ENCODE peak calls at places on chromosomes 13 and 19, in five cellular contexts. One of them, this sample, is unnamed.

GRCh38 chr13:83453300-83453699 is 429.0 kb downstream of the SLITRK1 start:
- DNase-seq in activated T-cell treated with anti-CD3 and anti-CD28 coated beads, Interleukin-2, amount 50 U/mL, for 72 hours: no peak
- DNase-seq in NCI-H460: no peak
- DNase-seq in KBM-7: no peak
- DNase-seq in CD8-positive, alpha-beta T cell: no peak
- DNase-seq in this sample: no peak

GRCh38 chr13:104431895-104432294 is 1365.7 kb upstream of the SLC10A2 start:
- DNase-seq in KBM-7: no peak
- DNase-seq in NCI-H460: no peak
- DNase-seq in activated T-cell treated with anti-CD3 and anti-CD28 coated beads, Interleukin-2, amount 50 U/mL, for 72 hours: no peak
- DNase-seq in CD8-positive, alpha-beta T cell: no peak
- DNase-seq in this sample: no peak

GRCh38 chr13:104422668-104423067 is 1356.5 kb upstream of the SLC10A2 start:
- DNase-seq in KBM-7: no peak
- DNase-seq in CD8-positive, alpha-beta T cell: no peak
- DNase-seq in NCI-H460: no peak
- DNase-seq in activated T-cell treated with anti-CD3 and anti-CD28 coated beads, Interleukin-2, amount 50 U/mL, for 72 hours: no peak
- DNase-seq in this sample: no peak

GRCh38 chr19:32876919-32877285 is 7.3 kb upstream of the SLC7A9 start:
- DNase-seq in activated T-cell treated with anti-CD3 and anti-CD28 coated beads, Interleukin-2, amount 50 U/mL, for 72 hours: no peak
- DNase-seq in NCI-H460: no peak
- DNase-seq in KBM-7: no peak
- DNase-seq in CD8-positive, alpha-beta T cell: no peak
- DNase-seq in this sample: no peak

GRCh38 chr19:52007805-52008557 is at the start of gene ZNF615:
- DNase-seq in activated T-cell treated with anti-CD3 and anti-CD28 coated beads, Interleukin-2, amount 50 U/mL, for 72 hours: peak
- DNase-seq in NCI-H460: peak
- DNase-seq in KBM-7: peak
- DNase-seq in CD8-positive, alpha-beta T cell: peak
- DNase-seq in this sample: peak

GRCh38 chr19:18815673-18816072 is 16.1 kb upstream of the UPF1 start:
- DNase-seq in activated T-cell treated with anti-CD3 and anti-CD28 coated beads, Interleukin-2, amount 50 U/mL, for 72 hours: no peak
- DNase-seq in CD8-positive, alpha-beta T cell: no peak
- DNase-seq in KBM-7: no peak
- DNase-seq in NCI-H460: no peak
- DNase-seq in this sample: no peak

GRCh38 chr13:40206241-40207109 is 460.0 kb downstream of the FOXO1 start:
- DNase-seq in NCI-H460: no peak
- DNase-seq in CD8-positive, alpha-beta T cell: peak
- DNase-seq in activated T-cell treated with anti-CD3 and anti-CD28 coated beads, Interleukin-2, amount 50 U/mL, for 72 hours: peak
- DNase-seq in KBM-7: peak
- DNase-seq in this sample: peak

GRCh38 chr13:72792640-72793039 is 10.7 kb downstream of the PIBF1 start:
- DNase-seq in CD8-positive, alpha-beta T cell: no peak
- DNase-seq in NCI-H460: no peak
- DNase-seq in activated T-cell treated with anti-CD3 and anti-CD28 coated beads, Interleukin-2, amount 50 U/mL, for 72 hours: no peak
- DNase-seq in KBM-7: no peak
- DNase-seq in this sample: no peak

GRCh38 chr13:106139407-106139806 is 396.1 kb downstream of the EFNB2 start:
- DNase-seq in activated T-cell treated with anti-CD3 and anti-CD28 coated beads, Interleukin-2, amount 50 U/mL, for 72 hours: no peak
- DNase-seq in CD8-positive, alpha-beta T cell: no peak
- DNase-seq in KBM-7: no peak
- DNase-seq in NCI-H460: no peak
- DNase-seq in this sample: no peak

GRCh38 chr19:14672043-14672872 is 2.4 kb downstream of the ADGRE3 start:
- DNase-seq in NCI-H460: no peak
- DNase-seq in CD8-positive, alpha-beta T cell: no peak
- DNase-seq in activated T-cell treated with anti-CD3 and anti-CD28 coated beads, Interleukin-2, amount 50 U/mL, for 72 hours: no peak
- DNase-seq in KBM-7: peak
- DNase-seq in this sample: no peak

GRCh38 chr13:90500569-90500968 is 846.9 kb upstream of the MIR17HG start:
- DNase-seq in KBM-7: no peak
- DNase-seq in NCI-H460: no peak
- DNase-seq in activated T-cell treated with anti-CD3 and anti-CD28 coated beads, Interleukin-2, amount 50 U/mL, for 72 hours: no peak
- DNase-seq in CD8-positive, alpha-beta T cell: no peak
- DNase-seq in this sample: no peak

GRCh38 chr19:29285878-29286277 is 72.9 kb upstream of the UQCRFS1 start:
- DNase-seq in KBM-7: no peak
- DNase-seq in CD8-positive, alpha-beta T cell: no peak
- DNase-seq in activated T-cell treated with anti-CD3 and anti-CD28 coated beads, Interleukin-2, amount 50 U/mL, for 72 hours: no peak
- DNase-seq in NCI-H460: no peak
- DNase-seq in this sample: no peak

This sample was measured in GM10248.